ENCODE peak calls at places on chromosomes 5 and 9, in six cellular contexts. H is left ventricle myocardium inferior, R is PC-9, Y is right atrium auricular region, P is stomach, Q is AG09309. J is an unnamed sample.
A peak's percentile ranks its signal among the peaks of the same experiment; 100 is the strongest.

GRCh38 chr5:169161022-169161680 is 139.8 kb downstream of the SLIT3 start:
- DNase-seq in Q (peak; percentile 97), R (no peak), Y (peak; percentile 71), H (peak; percentile 17), P (no peak), J (peak; percentile 40)

GRCh38 chr5:179125789-179126505 is 65.8 kb downstream of the ZNF354C start:
- DNase-seq in Q (no peak), P (peak; percentile 20), R (no peak), Y (no peak), H (no peak), J (no peak)

GRCh38 chr5:39283231-39283818 is 64.0 kb upstream of the FYB1 start:
- DNase-seq in R (peak; percentile 61), P (no peak), Y (no peak), Q (peak; percentile 57), H (no peak), J (peak; percentile 68)

GRCh38 chr5:143354025-143354424 is 49.5 kb downstream of the NR3C1 start:
- DNase-seq in Q (no peak), P (no peak), R (no peak), Y (no peak), H (no peak), J (no peak)

GRCh38 chr9:35538361-35539234 is 48.7 kb downstream of the RUSC2 start:
- DNase-seq in P (peak; percentile 35), Y (peak; percentile 90), R (no peak), H (peak; percentile 74), Q (no peak), J (no peak)

GRCh38 chr9:95341262-95342011 is 23.9 kb upstream of the FANCC start:
- DNase-seq in Y (no peak), Q (no peak), R (peak; percentile 25), H (no peak), P (no peak), J (no peak)

GRCh38 chr5:157068785-157069184 is 9.9 kb upstream of the HAVCR1 start:
- DNase-seq in P (no peak), Y (no peak), H (no peak), R (no peak), Q (no peak), J (no peak)

GRCh38 chr9:36006541-36006940 is 30.2 kb upstream of the RECK start:
- DNase-seq in P (no peak), Q (no peak), H (no peak), Y (no peak), R (no peak), J (no peak)

GRCh38 chr9:112858625-112859147 is 32.0 kb downstream of the SLC46A2 start:
- DNase-seq in Y (no peak), Q (no peak), R (no peak), P (no peak), H (no peak), J (no peak)

GRCh38 chr5:149004559-149004958 is 58.3 kb downstream of the SH3TC2 start:
- DNase-seq in Q (no peak), P (no peak), Y (no peak), R (no peak), H (no peak), J (no peak)

GRCh38 chr5:135379052-135379654 is 19.9 kb downstream of the MACROH2A1 start:
- DNase-seq in R (no peak), Q (peak; percentile 52), P (no peak), Y (no peak), H (no peak), J (no peak)

GRCh38 chr9:81047280-81047679 is 642.1 kb downstream of the TLE1 start:
- DNase-seq in Q (no peak), H (no peak), Y (no peak), R (no peak), P (no peak), J (no peak)

GRCh38 chr5:180238631-180239030 is 29.6 kb upstream of the RASGEF1C start:
- DNase-seq in R (no peak), Q (no peak), P (no peak), Y (no peak), H (no peak), J (no peak)

GRCh38 chr9:133715295-133715865 is 22.8 kb downstream of the SARDH start:
- DNase-seq in H (peak; percentile 66), Q (no peak), P (no peak), Y (peak; percentile 72), R (no peak), J (no peak)

GRCh38 chr9:107597743-107598217 is 108.2 kb upstream of the KLF4 start:
- DNase-seq in R (no peak), H (no peak), P (no peak), Y (no peak), Q (no peak), J (no peak)

GRCh38 chr5:122129332-122129731 is at the start of gene ZNF474:
- DNase-seq in R (peak; percentile 75), H (no peak), Y (no peak), Q (peak; percentile 93), P (no peak), J (peak; percentile 93)

GRCh38 chr5:174311121-174311520 is 265.6 kb downstream of the NSG2 start:
- DNase-seq in P (no peak), Q (no peak), R (no peak), Y (peak; percentile 43), H (no peak), J (no peak)

GRCh38 chr5:174310243-174310642 is 264.7 kb downstream of the NSG2 start:
- DNase-seq in H (no peak), Q (no peak), Y (peak; percentile 52), R (no peak), P (no peak), J (no peak)

GRCh38 chr5:174312270-174312617 is 266.7 kb downstream of the NSG2 start:
- DNase-seq in Y (no peak), H (no peak), R (no peak), Q (no peak), P (no peak), J (no peak)

GRCh38 chr5:174312641-174313040 is 267.1 kb downstream of the NSG2 start:
- DNase-seq in Q (no peak), Y (no peak), R (no peak), P (no peak), H (no peak), J (no peak)

DNA sequence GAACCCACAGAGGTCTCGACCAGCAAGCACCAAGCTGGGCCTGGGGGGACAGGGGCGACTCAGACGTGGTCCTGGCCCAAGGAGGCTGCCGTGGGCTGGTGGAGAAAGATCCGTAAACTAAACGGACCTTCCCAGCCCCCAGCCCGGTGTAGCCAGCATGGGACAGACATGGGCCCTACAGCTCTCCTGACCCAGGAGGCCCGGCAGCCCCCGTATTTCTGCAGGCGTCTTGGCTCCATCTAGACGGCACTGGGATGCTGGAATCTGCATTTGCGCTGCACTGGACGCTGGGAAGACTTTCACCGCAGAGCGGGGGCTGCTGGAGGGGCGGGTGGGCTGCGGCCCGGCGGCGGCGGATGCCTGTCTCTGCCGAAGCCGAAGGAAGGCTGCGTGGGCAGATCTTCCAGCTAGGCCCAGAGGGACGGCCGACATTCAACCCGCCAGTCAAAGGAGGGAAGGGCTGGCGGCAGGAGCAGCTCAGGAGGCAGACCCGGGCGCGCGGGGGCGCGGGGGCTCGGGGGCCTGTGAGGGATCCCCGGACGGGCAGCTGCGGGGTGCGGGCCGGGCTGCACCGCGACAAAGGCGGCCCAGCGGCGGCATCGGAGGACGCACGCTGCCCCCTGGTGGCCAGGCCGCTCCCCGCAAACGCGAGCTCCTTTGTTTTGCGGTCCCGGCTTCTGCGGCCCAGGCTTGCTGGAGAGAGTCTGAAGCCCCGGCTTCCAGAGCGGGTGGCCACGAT is 266.2 kb downstream of the NSG2 start:
- DNase-seq in H (peak; percentile 67), Y (no peak), P (peak; percentile 72), Q (no peak), R (peak; percentile 58), J (no peak)
- H3K4me3 ChIP-seq in H (peak overlapping the region; percentile 66), Y (peak overlapping the region; percentile 27), P (peak overlapping the region; percentile 40), Q (peak overlapping the region; percentile 25), R (no peak overlapping the region), J (peak overlapping the region; percentile 47)

DNA sequence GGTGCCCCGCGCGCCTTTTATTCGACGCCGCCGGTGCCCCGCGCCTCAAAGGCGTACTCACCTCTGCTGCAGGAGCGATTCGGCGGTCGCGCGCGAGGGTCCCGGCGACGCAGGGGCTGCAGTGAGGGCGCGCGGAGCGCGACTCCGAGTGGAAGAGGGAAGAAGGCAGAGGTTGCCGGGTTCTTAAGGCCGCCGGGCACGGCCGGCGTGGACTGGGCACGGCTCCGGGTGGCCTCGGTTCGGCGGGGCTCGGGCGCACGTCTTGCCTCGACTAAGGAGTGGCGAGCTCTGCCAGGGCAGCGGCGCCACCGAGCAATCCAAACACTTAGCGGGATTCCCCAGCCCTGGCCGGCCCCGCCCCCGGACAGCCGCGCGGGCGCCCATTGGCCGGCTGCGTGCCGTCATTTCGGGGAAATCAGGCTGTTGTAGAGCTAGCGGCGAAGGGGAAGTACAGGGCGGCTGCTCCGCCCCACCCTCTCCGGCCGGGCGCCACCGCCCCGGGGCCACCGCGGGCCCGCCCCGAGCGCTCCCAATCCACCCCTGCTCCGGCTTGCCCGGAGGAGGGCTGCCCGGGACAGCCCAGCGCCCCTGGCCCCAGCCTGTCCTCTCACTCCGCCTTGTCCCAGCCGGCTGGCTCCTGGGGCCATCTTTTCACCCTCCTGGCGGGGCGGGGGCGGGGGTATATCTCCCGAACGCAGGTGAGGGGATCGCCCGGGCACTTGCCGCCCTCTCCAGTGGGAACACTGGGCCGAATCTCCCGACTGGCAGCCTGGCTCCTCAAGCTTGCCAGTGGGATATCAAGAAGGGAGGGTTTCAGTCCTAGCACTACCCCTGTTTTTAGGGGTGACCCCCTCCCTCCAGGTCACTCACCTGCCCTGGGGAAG is at the start of gene IRF1:
- DNase-seq in Q (peak; percentile 86), Y (peak; percentile 98), H (peak; percentile 96), P (peak; percentile 97), R (peak; percentile 98), J (no peak)
- TF ChIP-seq CTCF in Q (no peak), Y (no peak), H (peak; percentile 5), P (no peak), R (no peak), J (no peak)

GRCh38 chr5:125006011-125006685 is 259.7 kb upstream of the ZNF608 start:
- DNase-seq in H (no peak), Y (no peak), P (no peak), R (no peak), Q (no peak), J (no peak)

GRCh38 chr5:125011014-125011413 is 264.6 kb upstream of the ZNF608 start:
- DNase-seq in P (no peak), Q (no peak), Y (no peak), R (no peak), H (no peak), J (no peak)

GRCh38 chr5:125002727-125003598 is 256.5 kb upstream of the ZNF608 start:
- DNase-seq in H (no peak), P (no peak), Y (no peak), Q (no peak), R (no peak), J (no peak)

GRCh38 chr5:125004009-125004408 is 257.6 kb upstream of the ZNF608 start:
- DNase-seq in Q (no peak), R (no peak), Y (no peak), P (no peak), H (no peak), J (no peak)

DNA sequence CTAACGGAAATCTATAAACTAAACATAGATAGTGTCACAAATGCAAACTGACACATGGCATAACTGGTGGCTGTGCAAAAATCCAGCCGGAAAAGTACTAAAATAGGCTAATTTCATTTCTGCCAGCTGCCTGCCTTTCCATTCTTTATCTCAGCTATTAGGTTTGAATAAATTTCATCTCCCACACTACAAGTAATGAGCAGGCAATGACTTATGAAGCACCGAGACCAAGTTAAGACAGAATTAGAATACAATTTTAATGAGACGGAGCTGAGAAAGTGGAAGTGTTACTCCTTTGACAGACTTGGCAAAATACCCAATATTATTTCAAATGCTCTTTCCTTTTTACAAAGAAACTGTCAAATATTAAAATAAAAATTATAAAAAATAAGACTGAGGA is 258.8 kb upstream of the ZNF608 start:
- DNase-seq in R (no peak), H (no peak), Y (no peak), Q (no peak), P (no peak), J (no peak)
- H3K4me3 ChIP-seq in R (no peak overlapping the region), H (no peak overlapping the region), Y (no peak overlapping the region), Q (no peak overlapping the region), P (no peak overlapping the region), J (no peak overlapping the region)

GRCh38 chr5:66498791-66499207 is 97.4 kb upstream of the MAST4 start:
- DNase-seq in Q (no peak), H (no peak), Y (no peak), R (no peak), P (no peak), J (no peak)
- TF ChIP-seq CTCF in Q (no peak), H (peak; percentile 53), Y (peak; percentile 57), R (no peak), P (no peak), J (peak; percentile 55)

J was measured in epithelial cell of proximal tubule.